ENCODE peak calls at places on chromosomes 1 and 21, in four cellular contexts. J, N, R and K are unnamed samples.

GRCh38 chr1:201756411-201756810 is 72.5 kb upstream of the IPO9 start:
- DNase-seq in J (peak; percentile 62), N (no peak), R (no peak), K (no peak)

GRCh38 chr1:114510235-114511047 is 562 bp downstream of the TRIM33 start:
- DNase-seq in J (peak; percentile 12), N (peak; percentile 78), R (no peak), K (no peak)

GRCh38 chr21:32977216-32977615 is 48.5 kb upstream of the OLIG2 start:
- DNase-seq in J (no peak), N (no peak), R (no peak), K (no peak)

GRCh38 chr21:44331650-44332306 is 7.4 kb downstream of the CFAP410 start:
- DNase-seq in J (peak; percentile 8), N (no peak), R (no peak), K (no peak)

GRCh38 chr1:186191511-186191910 is 183.5 kb downstream of the TPR start:
- DNase-seq in J (no peak), N (no peak), R (no peak), K (no peak)

GRCh38 chr1:206633708-206634121 is 1.6 kb upstream of the DYRK3 start:
- DNase-seq in J (peak; percentile 75), N (no peak), R (peak; percentile 77), K (no peak)

GRCh38 chr1:195466639-195467038 is 1141.6 kb downstream of the KCNT2 start:
- DNase-seq in J (no peak), N (no peak), R (no peak), K (no peak)

GRCh38 chr1:119895102-119895501 is 1.2 kb downstream of the ADAM30 start:
- DNase-seq in J (no peak), N (no peak), R (no peak), K (no peak)

GRCh38 chr1:224205438-224205840 is 22.4 kb downstream of the DEGS1 start:
- DNase-seq in J (peak; percentile 57), N (peak; percentile 40), R (no peak), K (no peak)

GRCh38 chr1:44785501-44786137 is 2.4 kb downstream of the BEST4 start:
- DNase-seq in J (no peak), N (no peak), R (no peak), K (no peak)
- H3K4me3 ChIP-seq in J (peak overlapping the region; percentile 54), N (no peak overlapping the region), R (peak overlapping the region; percentile 50), K (no peak overlapping the region)

GRCh38 chr1:24540906-24541710 is 14.8 kb upstream of the NCMAP start:
- DNase-seq in J (peak; percentile 46), N (no peak), R (peak; percentile 16), K (no peak)

GRCh38 chr1:24540051-24540905 is 15.6 kb upstream of the NCMAP start:
- DNase-seq in J (no peak), N (no peak), R (no peak), K (no peak)

GRCh38 chr1:24544239-24544638 is 11.6 kb upstream of the NCMAP start:
- DNase-seq in J (no peak), N (no peak), R (no peak), K (no peak)

GRCh38 chr1:24545673-24546072 is 10.2 kb upstream of the NCMAP start:
- DNase-seq in J (no peak), N (no peak), R (no peak), K (no peak)

DNA sequence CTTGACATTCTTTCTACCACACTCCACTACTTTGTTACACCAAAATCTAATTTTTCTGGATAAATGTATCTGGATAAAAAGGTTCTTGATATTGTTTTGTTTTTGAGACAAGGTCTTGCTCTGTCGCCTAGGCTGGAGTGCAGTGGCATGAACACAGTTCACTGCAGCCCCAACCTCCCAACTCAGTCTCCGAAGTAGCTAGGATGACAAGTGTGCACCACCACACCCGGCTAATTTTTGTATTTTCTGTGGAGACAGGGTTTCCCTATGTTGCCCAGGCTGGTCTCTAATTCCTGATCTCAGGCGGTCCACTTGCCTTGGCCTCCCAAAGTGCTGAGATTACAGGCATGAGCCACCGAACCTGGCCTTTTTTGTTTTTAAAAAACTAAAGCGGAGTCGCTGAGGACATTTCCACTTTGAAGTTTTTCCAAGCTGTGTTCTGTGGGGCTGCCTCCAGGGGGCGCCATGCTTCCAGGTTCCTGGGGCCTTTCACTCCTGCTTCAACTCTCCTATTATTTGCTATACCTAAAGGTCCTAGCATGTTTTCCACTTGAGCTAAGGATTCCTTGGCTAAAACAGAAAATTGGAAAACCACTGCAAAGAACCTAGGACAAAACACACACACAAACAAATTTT is 14.1 kb upstream of the NCMAP start:
- DNase-seq in J (no peak), N (peak; percentile 46), R (no peak), K (no peak)
- H3K27ac ChIP-seq in J (no peak overlapping the region), N (no peak overlapping the region), R (no peak overlapping the region), K (no peak overlapping the region)

GRCh38 chr1:205056188-205056611 is 13.2 kb downstream of the CNTN2 start:
- DNase-seq in J (no peak), N (no peak), R (no peak), K (no peak)

GRCh38 chr1:205057808-205058575 is 15.0 kb downstream of the CNTN2 start:
- DNase-seq in J (no peak), N (no peak), R (no peak), K (no peak)

GRCh38 chr1:205059660-205060059 is 16.6 kb downstream of the CNTN2 start:
- DNase-seq in J (no peak), N (no peak), R (no peak), K (no peak)

GRCh38 chr1:205058853-205059252 is 15.8 kb downstream of the CNTN2 start:
- DNase-seq in J (no peak), N (no peak), R (no peak), K (no peak)

DNA sequence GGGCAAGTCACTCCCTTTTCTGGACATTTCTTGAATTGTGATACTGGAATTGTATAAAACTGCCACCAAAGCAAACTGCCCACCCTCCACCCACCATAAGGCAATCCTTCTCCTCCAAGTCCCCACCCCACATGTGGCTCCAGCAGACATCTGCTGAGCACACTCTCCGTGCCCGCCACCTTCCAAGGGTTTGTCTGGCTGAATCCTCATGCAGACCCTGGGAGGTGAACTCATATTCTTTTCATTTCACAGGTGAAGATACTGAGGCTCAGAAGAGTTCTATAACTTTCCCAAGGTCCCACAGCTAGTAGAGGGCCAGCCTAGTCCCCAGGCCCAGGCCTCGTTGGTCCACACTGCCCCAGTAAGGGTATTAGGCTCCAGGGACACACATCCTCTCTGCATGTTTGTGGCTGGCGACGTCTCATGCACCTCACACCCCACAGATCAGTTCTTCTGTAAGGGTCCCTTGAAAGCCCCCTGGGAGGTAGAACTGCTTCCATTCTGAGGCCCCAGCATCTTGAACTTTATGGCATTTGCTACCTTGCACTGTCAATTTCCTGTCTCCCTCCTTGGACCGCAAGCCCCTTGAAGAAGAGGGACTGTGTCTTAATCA is 14.1 kb downstream of the CNTN2 start:
- DNase-seq in J (no peak), N (no peak), R (no peak), K (no peak)
- H3K4me3 ChIP-seq in J (no peak overlapping the region), N (no peak overlapping the region), R (no peak overlapping the region), K (no peak overlapping the region)

GRCh38 chr1:17109897-17110554 is 9.2 kb downstream of the PADI2 start:
- DNase-seq in J (no peak), N (no peak), R (no peak), K (no peak)
- H3K27ac ChIP-seq in J (no peak overlapping the region), N (no peak overlapping the region), R (no peak overlapping the region), K (no peak overlapping the region)

DNA sequence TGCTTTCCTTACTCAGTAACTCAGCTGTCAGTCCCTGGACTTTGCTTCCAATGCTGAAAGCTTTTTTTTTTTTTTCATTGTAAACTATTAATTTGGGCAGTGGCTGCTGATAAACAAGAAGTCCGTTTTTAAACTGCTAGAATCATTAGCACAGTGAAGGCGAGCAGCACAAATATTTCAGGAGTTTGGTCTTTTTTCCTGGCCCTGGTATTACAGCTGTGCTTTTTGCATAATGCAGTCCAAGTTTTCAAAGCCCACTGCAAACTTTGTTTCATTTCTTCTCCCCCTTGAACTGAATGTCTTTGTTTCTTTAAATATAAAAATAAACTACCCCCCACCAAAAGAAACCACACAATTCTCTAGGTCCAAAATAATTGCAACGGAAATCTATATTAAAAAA is 6.6 kb downstream of the GLIS1 start:
- DNase-seq in J (no peak), N (no peak), R (no peak), K (no peak)
- H3K4me3 ChIP-seq in J (peak overlapping the region; percentile 39), N (peak overlapping the region; percentile 18), R (no peak overlapping the region), K (no peak overlapping the region)

GRCh38 chr1:28983509-28984310 is 69.3 kb downstream of the EPB41 start:
- DNase-seq in J (no peak), N (no peak), R (no peak), K (peak; percentile 13)

GRCh38 chr1:28983091-28983490 is 68.7 kb downstream of the EPB41 start:
- DNase-seq in J (no peak), N (no peak), R (no peak), K (no peak)

GRCh38 chr1:28984311-28984684 is 69.9 kb downstream of the EPB41 start:
- DNase-seq in J (no peak), N (no peak), R (no peak), K (no peak)

GRCh38 chr1:28985427-28985826 is 71.1 kb downstream of the EPB41 start:
- DNase-seq in J (no peak), N (no peak), R (no peak), K (no peak)

GRCh38 chr1:28986296-28986910 is 72.0 kb downstream of the EPB41 start:
- DNase-seq in J (no peak), N (no peak), R (no peak), K (no peak)
- H3K27ac ChIP-seq in J (no peak overlapping the region), N (no peak overlapping the region), R (no peak overlapping the region), K (no peak overlapping the region)